ENCODE peak calls at places on chromosomes 5 and 9, in seven cellular contexts. J, O, V, I, D, F and M are unnamed samples.

GRCh38 chr5:143772621-143773020 is 39.3 kb upstream of the HMHB1 start:
- DNase-seq in J (peak), O (no peak), V (no peak), I (no peak), D (no peak), F (no peak), M (no peak)

GRCh38 chr5:141560141-141560540 is 58.7 kb downstream of the DIAPH1 start:
- DNase-seq in J (peak), O (no peak), V (peak), I (no peak), D (peak), F (no peak), M (peak)

GRCh38 chr9:124478014-124478753 is 27.9 kb downstream of the ADGRD2 start:
- DNase-seq in J (no peak), O (no peak), V (no peak), I (peak), D (peak), F (no peak), M (no peak)

GRCh38 chr5:37553720-37554402 is 174.7 kb downstream of the WDR70 start:
- DNase-seq in J (peak), O (no peak), V (peak), I (no peak), D (no peak), F (no peak), M (peak)

GRCh38 chr5:112183103-112183634 is 235.9 kb downstream of the EPB41L4A start:
- DNase-seq in J (peak), O (peak), V (peak), I (peak), D (peak), F (no peak), M (peak)

GRCh38 chr5:75337366-75338021 is 474 bp downstream of the HMGCR start:
- DNase-seq in J (peak), O (no peak), V (peak), I (no peak), D (no peak), F (no peak), M (no peak)

GRCh38 chr5:149792540-149792939 is 62.4 kb downstream of the PPARGC1B start:
- DNase-seq in J (no peak), O (no peak), V (no peak), I (no peak), D (no peak), F (no peak), M (no peak)

GRCh38 chr5:18395126-18396110 is 761.2 kb downstream of the TAF11L14 start:
- DNase-seq in J (no peak), O (no peak), V (no peak), I (peak), D (no peak), F (no peak), M (no peak)

GRCh38 chr9:110278080-110278707 is 21.9 kb upstream of the TXN start:
- DNase-seq in J (peak), O (peak), V (no peak), I (no peak), D (no peak), F (no peak), M (peak)

GRCh38 chr9:109868222-109868621 is 88.2 kb downstream of the PALM2AKAP2 start:
- DNase-seq in J (peak), O (no peak), V (no peak), I (peak), D (peak), F (no peak), M (no peak)

GRCh38 chr5:159208508-159209437 is 580 bp downstream of the RNF145 start:
- DNase-seq in J (peak), O (no peak), V (peak), I (peak), D (peak), F (no peak), M (no peak)

GRCh38 chr9:37464426-37465248 is 613 bp downstream of the ZBTB5 start:
- DNase-seq in J (peak), O (no peak), V (peak), I (no peak), D (peak), F (peak), M (peak)

GRCh38 chr5:133846478-133847226 is 121.8 kb downstream of the C5orf15 start:
- DNase-seq in J (no peak), O (no peak), V (no peak), I (no peak), D (no peak), F (peak), M (no peak)

GRCh38 chr5:180338001-180338707 is 15.0 kb downstream of the GFPT2 start:
- DNase-seq in J (peak), O (no peak), V (no peak), I (no peak), D (no peak), F (no peak), M (no peak)

GRCh38 chr5:142896325-142897007 is 126.3 kb downstream of the ARHGAP26 start:
- DNase-seq in J (no peak), O (no peak), V (no peak), I (peak), D (peak), F (no peak), M (peak)

GRCh38 chr5:36690041-36690941 is 83.9 kb downstream of the SLC1A3 start:
- DNase-seq in J (peak), O (peak), V (peak), I (peak), D (peak), F (peak), M (peak)

GRCh38 chr5:66939094-66939493 is 257.5 kb downstream of the CD180 start:
- DNase-seq in J (no peak), O (no peak), V (no peak), I (no peak), D (no peak), F (no peak), M (no peak)
- TF ChIP-seq EZH2phosphoT487 in J (no peak), O (no peak), V (no peak), I (no peak), D (no peak), F (no peak), M (no peak)

DNA sequence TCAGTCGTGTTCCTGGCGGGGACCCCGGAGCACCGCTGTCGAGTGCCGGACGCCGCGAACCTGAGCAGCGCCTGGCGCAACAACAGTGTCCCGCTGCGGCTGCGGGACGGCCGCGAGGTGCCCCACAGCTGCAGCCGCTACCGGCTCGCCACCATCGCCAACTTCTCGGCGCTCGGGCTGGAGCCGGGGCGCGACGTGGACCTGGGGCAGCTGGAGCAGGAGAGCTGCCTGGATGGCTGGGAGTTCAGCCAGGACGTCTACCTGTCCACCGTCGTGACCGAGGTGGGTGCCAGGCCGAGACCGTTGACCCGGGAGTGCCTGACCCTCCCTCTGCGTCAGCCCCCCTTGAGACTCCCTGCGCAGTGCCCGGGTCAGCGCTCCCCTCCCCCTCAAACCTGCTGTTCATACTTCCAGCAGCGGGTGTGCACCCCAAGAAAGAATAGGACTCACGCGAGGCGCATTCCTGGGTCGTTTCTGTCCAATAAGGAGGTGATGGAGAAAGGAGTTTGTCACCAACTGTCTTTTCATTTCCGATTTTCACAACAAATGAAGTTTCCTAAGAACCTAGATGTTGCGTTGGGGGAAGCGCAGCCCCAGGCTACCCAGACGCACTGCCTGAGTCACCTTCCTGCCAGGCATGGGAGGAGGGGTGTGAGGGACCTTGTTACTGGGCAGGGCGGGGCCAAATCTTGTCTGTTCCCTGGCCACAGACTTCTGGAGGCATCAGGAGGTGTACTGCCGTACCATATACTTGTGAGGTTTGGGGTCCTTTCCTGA is 722 bp downstream of the SLC22A4 start:
- DNase-seq in J (peak), O (peak), V (peak), I (peak), D (peak), F (peak), M (peak)
- H2AFZ ChIP-seq in J (peak), O (peak), V (peak), I (peak), D (peak), F (peak), M (peak)

GRCh38 chr5:132009706-132010405 is 1.6 kb downstream of the ACSL6 start:
- DNase-seq in J (no peak), O (no peak), V (no peak), I (peak), D (peak), F (no peak), M (no peak)
- TF ChIP-seq EZH2 in J (no peak), O (no peak), V (no peak), I (no peak), D (no peak), F (no peak), M (no peak)

GRCh38 chr5:124662261-124662781 is 84.1 kb downstream of the ZNF608 start:
- DNase-seq in J (no peak), O (peak), V (peak), I (peak), D (peak), F (no peak), M (no peak)

GRCh38 chr5:124659798-124660197 is 86.6 kb downstream of the ZNF608 start:
- DNase-seq in J (no peak), O (no peak), V (no peak), I (no peak), D (peak), F (no peak), M (no peak)

GRCh38 chr5:124663101-124663506 is 83.3 kb downstream of the ZNF608 start:
- DNase-seq in J (peak), O (no peak), V (no peak), I (peak), D (peak), F (no peak), M (no peak)

GRCh38 chr5:124660229-124661093 is 86.0 kb downstream of the ZNF608 start:
- DNase-seq in J (no peak), O (no peak), V (no peak), I (peak), D (peak), F (no peak), M (peak)

GRCh38 chr5:124661317-124662141 is 84.9 kb downstream of the ZNF608 start:
- DNase-seq in J (peak), O (peak), V (peak), I (peak), D (peak), F (no peak), M (peak)
- TF ChIP-seq EZH2phosphoT487 in J (no peak), O (no peak), V (no peak), I (peak), D (no peak), F (no peak), M (no peak)

GRCh38 chr9:91778031-91778430 is 172.0 kb downstream of the ROR2 start:
- DNase-seq in J (peak), O (no peak), V (no peak), I (no peak), D (no peak), F (no peak), M (no peak)

GRCh38 chr9:91775011-91775707 is 174.9 kb downstream of the ROR2 start:
- DNase-seq in J (peak), O (peak), V (peak), I (peak), D (peak), F (peak), M (peak)

GRCh38 chr9:91776409-91777365 is 173.3 kb downstream of the ROR2 start:
- DNase-seq in J (peak), O (no peak), V (no peak), I (no peak), D (no peak), F (no peak), M (no peak)

GRCh38 chr9:91777437-91777836 is 172.6 kb downstream of the ROR2 start:
- DNase-seq in J (peak), O (no peak), V (no peak), I (no peak), D (no peak), F (no peak), M (no peak)

DNA sequence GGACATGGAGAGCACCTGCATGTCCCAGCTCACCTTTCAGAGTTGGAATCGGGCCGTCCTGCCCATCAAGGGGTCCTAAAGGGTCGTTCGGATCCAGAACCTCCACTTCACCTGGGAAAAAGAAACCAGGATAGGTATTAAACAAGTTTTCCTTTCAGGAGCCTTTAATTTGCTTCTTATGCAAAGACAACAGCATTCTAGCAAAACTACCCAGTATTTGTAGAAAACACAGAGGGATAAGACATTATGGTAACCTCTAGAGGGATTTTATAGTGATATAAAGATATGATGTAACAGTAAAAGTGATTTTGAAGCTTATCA is 174.4 kb downstream of the ROR2 start:
- DNase-seq in J (no peak), O (no peak), V (no peak), I (no peak), D (no peak), F (no peak), M (no peak)
- H2AFZ ChIP-seq in J (no peak), O (no peak), V (no peak), I (no peak), D (no peak), F (no peak), M (no peak)

DNA sequence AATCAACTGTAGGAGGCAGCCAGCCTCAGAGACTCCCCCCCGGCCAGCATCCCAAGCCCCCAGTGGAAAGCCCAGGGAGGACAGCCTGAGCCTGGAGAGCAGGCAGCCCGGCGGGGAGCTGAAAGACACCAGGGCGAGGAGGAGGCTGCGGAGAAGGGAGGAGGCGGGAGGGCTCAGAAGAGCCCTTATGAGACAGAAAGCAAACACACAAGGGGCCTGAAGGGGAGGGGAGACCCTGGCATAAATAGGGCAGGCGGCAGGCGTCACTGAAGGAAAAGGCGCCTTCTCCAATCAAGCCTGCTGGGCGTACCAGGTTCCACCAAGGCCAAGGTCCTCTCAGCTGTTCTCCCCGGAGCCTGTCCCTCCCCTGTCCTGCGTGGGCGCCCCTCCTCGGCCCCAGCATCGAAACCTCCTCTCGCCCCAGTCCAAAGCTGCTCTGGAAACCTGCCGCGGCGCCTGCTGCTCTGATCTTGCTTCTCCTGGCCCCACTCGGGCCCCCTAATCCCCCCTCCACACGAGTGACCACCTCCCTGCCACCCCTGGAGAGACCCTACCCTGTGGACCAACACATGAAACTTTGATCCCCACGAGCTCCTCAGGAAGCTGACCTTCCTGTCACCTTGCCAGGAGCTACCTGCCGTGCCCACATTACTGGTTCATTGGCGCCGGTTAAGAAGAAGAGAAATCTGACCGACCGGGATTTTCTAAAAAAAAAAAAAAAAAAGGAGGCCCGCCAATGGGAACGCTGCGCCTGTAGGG is 1.2 kb downstream of the SLC9A3 start:
- DNase-seq in J (no peak), O (no peak), V (peak), I (peak), D (peak), F (no peak), M (no peak)
- TF ChIP-seq EZH2 in J (no peak), O (no peak), V (no peak), I (no peak), D (peak), F (no peak), M (no peak)

GRCh38 chr9:126784401-126784800 is 20.4 kb upstream of the ZBTB43 start:
- DNase-seq in J (no peak), O (no peak), V (no peak), I (no peak), D (no peak), F (no peak), M (no peak)

GRCh38 chr9:126790561-126790960 is 14.3 kb upstream of the ZBTB43 start:
- DNase-seq in J (no peak), O (no peak), V (no peak), I (no peak), D (no peak), F (no peak), M (no peak)

GRCh38 chr9:126791406-126792230 is 13.2 kb upstream of the ZBTB43 start:
- DNase-seq in J (peak), O (no peak), V (peak), I (no peak), D (no peak), F (no peak), M (peak)

GRCh38 chr9:126788046-126788445 is 16.8 kb upstream of the ZBTB43 start:
- DNase-seq in J (no peak), O (no peak), V (no peak), I (no peak), D (no peak), F (no peak), M (no peak)

GRCh38 chr9:126788631-126789349 is 16.1 kb upstream of the ZBTB43 start:
- DNase-seq in J (peak), O (no peak), V (peak), I (no peak), D (no peak), F (peak), M (peak)
- TF ChIP-seq EZH2phosphoT487 in J (no peak), O (no peak), V (no peak), I (no peak), D (no peak), F (no peak), M (no peak)

GRCh38 chr5:178551468-178551867 is 38.7 kb downstream of the COL23A1 start:
- DNase-seq in J (no peak), O (no peak), V (no peak), I (no peak), D (no peak), F (no peak), M (no peak)

GRCh38 chr5:178553517-178553916 is 36.7 kb downstream of the COL23A1 start:
- DNase-seq in J (peak), O (no peak), V (no peak), I (no peak), D (no peak), F (no peak), M (no peak)

GRCh38 chr5:178554311-178554710 is 35.9 kb downstream of the COL23A1 start:
- DNase-seq in J (no peak), O (no peak), V (no peak), I (no peak), D (no peak), F (no peak), M (no peak)

GRCh38 chr5:178555005-178555404 is 35.2 kb downstream of the COL23A1 start:
- DNase-seq in J (no peak), O (no peak), V (no peak), I (no peak), D (no peak), F (no peak), M (no peak)

GRCh38 chr5:178555771-178556211 is 34.4 kb downstream of the COL23A1 start:
- DNase-seq in J (no peak), O (no peak), V (no peak), I (peak), D (peak), F (no peak), M (no peak)
- H2AFZ ChIP-seq in J (no peak), O (no peak), V (no peak), I (no peak), D (no peak), F (no peak), M (no peak)